ENCODE peak calls at places on chromosomes 13 and 19, in eight cellular contexts. S, D, K, O, N, E, U and C are unnamed samples.

GRCh38 chr13:90533866-90534265 is 813.6 kb upstream of the MIR17HG start:
- DNase-seq in O (no peak), S (no peak), E (no peak), N (no peak), K (no peak), U (no peak), D (no peak), C (no peak)

GRCh38 chr19:31515931-31516330 is 166.7 kb upstream of the TSHZ3 start:
- DNase-seq in N (no peak), S (no peak), E (no peak), O (no peak), K (no peak), U (peak; percentile 56), D (no peak), C (no peak)

GRCh38 chr13:98528663-98529064 is 48.2 kb downstream of the STK24 start:
- DNase-seq in E (no peak), N (no peak), U (peak; percentile 88), D (no peak), K (no peak), S (no peak), O (no peak), C (no peak)

GRCh38 chr13:32159147-32159869 is 127.7 kb downstream of the FRY start:
- DNase-seq in U (no peak), N (no peak), E (no peak), O (no peak), D (no peak), S (no peak), K (no peak), C (no peak)

GRCh38 chr13:30334663-30335386 is 27.5 kb upstream of the KATNAL1 start:
- DNase-seq in S (peak; percentile 82), N (no peak), E (peak; percentile 54), U (peak; percentile 18), K (no peak), O (no peak), D (peak; percentile 37), C (peak; percentile 31)

GRCh38 chr13:33258437-33259193 is 26.9 kb downstream of the STARD13 start:
- DNase-seq in D (no peak), S (no peak), U (peak; percentile 75), K (no peak), N (no peak), E (no peak), O (no peak), C (no peak)

GRCh38 chr19:45664575-45664974 is 3.4 kb upstream of the GIPR start:
- DNase-seq in S (no peak), E (no peak), O (no peak), D (no peak), N (no peak), K (no peak), U (no peak), C (no peak)

GRCh38 chr19:4130635-4131438 is 6.9 kb upstream of the MAP2K2 start:
- DNase-seq in O (no peak), D (no peak), K (no peak), N (no peak), E (no peak), U (peak; percentile 71), S (no peak), C (no peak)

DNA sequence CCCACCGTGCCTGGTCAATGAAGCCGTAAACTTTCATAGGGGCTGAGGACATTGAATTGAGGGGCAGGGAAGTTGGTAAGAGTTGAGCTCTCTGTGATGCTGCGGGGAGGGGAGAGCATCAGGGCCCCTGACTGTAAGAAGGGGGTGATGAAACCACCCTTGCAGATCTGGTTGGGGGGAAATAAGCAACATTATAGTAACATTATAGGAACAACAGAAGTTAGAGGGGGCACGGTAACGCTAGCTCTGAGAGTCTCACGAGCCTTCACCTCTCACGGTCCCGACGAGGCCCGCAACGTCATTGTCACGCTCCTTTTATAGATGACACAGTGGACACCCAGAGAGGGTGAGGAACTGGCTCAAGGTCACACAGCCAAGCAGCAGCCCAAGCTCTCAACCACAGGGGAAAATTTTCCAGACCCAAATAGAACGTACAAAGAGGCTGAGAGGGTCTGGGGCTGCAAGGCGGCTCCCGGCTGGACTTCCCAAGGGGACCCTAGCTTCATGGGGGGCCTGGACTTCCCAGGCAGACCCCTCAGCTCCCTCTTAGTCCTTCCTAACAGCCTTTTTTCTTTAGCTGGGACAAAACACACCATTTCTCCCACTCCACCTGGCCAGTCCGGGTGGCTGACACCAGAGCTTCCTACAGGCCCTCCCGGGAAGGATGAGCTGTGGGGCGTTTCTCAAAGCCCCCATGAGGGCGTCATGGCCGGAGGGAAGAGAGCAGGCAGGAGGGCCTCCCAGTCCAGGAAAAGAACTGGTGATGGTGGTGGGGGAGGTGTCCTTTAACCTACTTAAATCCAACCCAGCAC is 4.1 kb downstream of the TLE5 start:
- DNase-seq in N (no peak), S (no peak), D (no peak), U (no peak), E (no peak), K (no peak), O (no peak), C (no peak)
- H3K4me1 ChIP-seq in N (peaks cover 12% of the 10 kb centered on the region), S (peaks cover 47% of the 10 kb centered on the region), D (peaks cover 62% of the 10 kb centered on the region), U (no peaks in the 10 kb centered on the region), E (peaks cover 4% of the 10 kb centered on the region), K (peaks cover 43% of the 10 kb centered on the region), O (peaks cover 35% of the 10 kb centered on the region), C (peaks cover 4% of the 10 kb centered on the region)

GRCh38 chr13:40624338-40624737 is 42.1 kb downstream of the FOXO1 start:
- DNase-seq in S (no peak), K (no peak), N (no peak), E (no peak), U (peak; percentile 43), D (no peak), O (no peak), C (no peak)

GRCh38 chr13:40622761-40623160 is 43.7 kb downstream of the FOXO1 start:
- DNase-seq in N (no peak), S (no peak), O (no peak), E (no peak), K (no peak), U (no peak), D (no peak), C (no peak)

GRCh38 chr13:40626566-40626965 is 39.9 kb downstream of the FOXO1 start:
- DNase-seq in N (no peak), S (no peak), E (no peak), U (no peak), O (no peak), K (no peak), D (no peak), C (no peak)

GRCh38 chr13:40629678-40630384 is 36.6 kb downstream of the FOXO1 start:
- DNase-seq in N (no peak), D (no peak), U (no peak), O (no peak), S (no peak), K (no peak), E (no peak), C (no peak)

DNA sequence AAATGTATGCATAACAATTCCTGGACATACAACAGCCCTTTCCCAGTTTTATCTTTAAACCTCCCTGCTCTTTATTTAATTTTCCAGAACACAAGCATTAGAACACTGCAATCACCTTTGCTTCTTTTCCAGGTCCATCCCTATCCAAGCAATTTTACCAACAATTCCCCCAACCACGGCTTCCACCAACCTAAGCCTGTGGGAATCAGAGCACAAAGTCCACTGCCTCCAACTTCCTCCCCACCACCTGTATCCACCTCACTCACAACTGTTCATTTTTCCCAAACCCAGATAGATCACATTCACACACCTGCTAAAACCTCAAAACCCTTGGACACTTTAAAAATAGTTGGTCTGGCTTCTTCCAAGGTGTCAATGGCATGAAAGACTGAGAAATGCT is 39.5 kb downstream of the FOXO1 start:
- DNase-seq in O (no peak), S (no peak), E (no peak), U (no peak), D (no peak), K (no peak), N (no peak), C (no peak)
- H3K4me1 ChIP-seq in O (peaks cover 65% of the 10 kb centered on the region), S (peaks cover 64% of the 10 kb centered on the region), E (peaks cover 11% of the 10 kb centered on the region), U (peaks cover 7% of the 10 kb centered on the region), D (peaks cover 66% of the 10 kb centered on the region), K (peaks cover 47% of the 10 kb centered on the region), N (peaks cover 6% of the 10 kb centered on the region), C (peaks cover 4% of the 10 kb centered on the region)

GRCh38 chr13:106374631-106375030 is 160.8 kb downstream of the EFNB2 start:
- DNase-seq in D (no peak), O (no peak), N (no peak), E (no peak), S (no peak), U (no peak), K (no peak), C (no peak)

GRCh38 chr13:106373304-106373988 is 162.0 kb downstream of the EFNB2 start:
- DNase-seq in E (no peak), O (no peak), K (no peak), U (no peak), S (no peak), N (no peak), D (no peak), C (no peak)

GRCh38 chr13:106376411-106377112 is 158.9 kb downstream of the EFNB2 start:
- DNase-seq in N (peak; percentile 66), O (no peak), U (peak; percentile 85), D (no peak), S (peak; percentile 30), E (no peak), K (no peak), C (no peak)

GRCh38 chr13:106373989-106374572 is 161.4 kb downstream of the EFNB2 start:
- DNase-seq in U (peak; percentile 41), K (no peak), E (no peak), N (no peak), D (no peak), S (no peak), O (no peak), C (no peak)

DNA sequence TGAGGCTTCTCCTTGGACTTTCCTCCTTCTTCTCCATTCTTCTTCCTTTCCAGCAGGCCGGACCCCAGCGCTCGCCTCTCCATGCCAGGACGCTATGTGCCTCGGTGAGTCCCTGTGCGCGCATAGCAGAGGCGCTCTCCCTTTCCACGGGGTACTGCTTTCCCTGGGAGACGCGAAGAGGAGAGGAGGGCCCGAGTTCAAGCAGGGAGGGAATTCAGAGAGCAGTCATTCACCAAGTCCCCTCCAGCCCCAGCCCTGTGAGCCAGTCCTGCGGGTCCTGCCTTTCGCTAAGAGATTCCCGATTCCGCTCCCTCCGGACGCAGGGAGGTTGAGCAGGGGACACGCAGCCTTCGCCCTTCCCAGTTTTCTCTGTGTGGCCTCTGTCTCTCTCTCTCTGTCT is 160.4 kb downstream of the EFNB2 start:
- DNase-seq in E (no peak), K (no peak), D (no peak), N (no peak), U (no peak), S (no peak), O (no peak), C (no peak)
- H3K4me1 ChIP-seq in E (peaks cover 12% of the 10 kb centered on the region), K (peaks cover 37% of the 10 kb centered on the region), D (no peaks in the 10 kb centered on the region), N (peaks cover 10% of the 10 kb centered on the region), U (peaks cover 42% of the 10 kb centered on the region), S (peaks cover 3% of the 10 kb centered on the region), O (peaks cover 23% of the 10 kb centered on the region), C (no peaks in the 10 kb centered on the region)

DNA sequence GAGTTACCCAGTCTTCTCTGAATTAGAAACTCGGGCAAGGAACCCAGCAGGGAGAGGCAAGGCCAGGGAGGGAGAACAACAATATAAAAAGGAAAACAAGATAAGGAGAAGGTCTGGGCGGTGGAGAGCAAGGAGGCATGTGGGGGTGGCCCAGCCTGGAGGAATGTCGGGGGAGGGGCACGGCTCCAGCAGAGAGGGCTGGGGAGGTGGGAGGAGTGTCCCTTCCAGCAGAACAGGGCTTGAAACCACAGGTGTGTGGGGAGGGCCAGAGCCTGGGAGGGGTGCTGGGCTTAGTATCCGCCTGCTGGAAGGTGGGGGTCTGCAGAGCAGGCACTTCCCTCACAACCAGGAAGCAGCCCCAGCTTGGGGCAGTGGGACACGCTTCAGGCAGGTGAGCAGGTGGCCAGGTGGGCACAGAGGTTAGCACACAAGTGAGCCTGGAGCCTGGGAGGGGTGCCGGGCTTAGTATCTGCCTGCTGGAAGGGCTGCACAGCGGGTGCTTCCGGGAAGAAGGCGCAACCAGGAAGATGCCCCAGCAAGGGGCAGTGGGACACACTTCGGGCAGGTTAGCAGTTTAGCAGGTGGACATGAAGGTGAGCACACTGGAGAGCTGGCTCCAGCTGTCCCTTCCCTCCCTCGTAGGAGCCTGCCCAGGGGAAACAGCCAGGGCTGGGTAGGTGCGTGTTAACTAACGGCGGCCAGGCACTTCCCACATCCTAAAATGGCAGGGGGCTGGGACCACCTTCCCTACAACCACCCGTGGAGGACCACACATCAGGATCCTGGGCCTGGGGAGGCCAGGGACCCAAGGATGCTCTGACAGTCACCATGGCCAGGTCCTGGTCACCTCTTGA is 3.1 kb downstream of the GAS6 start:
- DNase-seq in U (no peak), K (no peak), O (no peak), S (peak; percentile 87), E (no peak), N (no peak), D (no peak), C (no peak)
- H3K4me1 ChIP-seq in U (peaks cover 20% of the 10 kb centered on the region), K (peaks cover 60% of the 10 kb centered on the region), O (peaks cover 64% of the 10 kb centered on the region), S (peaks cover 37% of the 10 kb centered on the region), E (peaks cover 20% of the 10 kb centered on the region), N (peaks cover 13% of the 10 kb centered on the region), D (peaks cover 5% of the 10 kb centered on the region), C (peaks cover 19% of the 10 kb centered on the region)